ENCODE peak calls at places on chromosomes 16 and 17, in six cellular contexts. V is BE2C; C is A549; W is mesendoderm; B is CD4-positive, alpha-beta memory T cell; I is MM.1S. D is an unnamed sample.

GRCh38 chr17:60392845-60393702 is 1.1 kb upstream of the USP32 start:
- DNase-seq in V (peak; percentile 47), C (peak; percentile 35), W (peak; percentile 33), B (peak; percentile 7), I (peak; percentile 45), D (peak; percentile 44)

GRCh38 chr16:53207810-53208752 is 153.3 kb downstream of the CHD9 start:
- DNase-seq in V (peak; percentile 67), C (peak; percentile 84), W (peak; percentile 96), B (peak; percentile 5), I (no peak), D (peak; percentile 78)

GRCh38 chr17:46046957-46047356 is 47.9 kb downstream of the STH start:
- DNase-seq in V (no peak), C (no peak), W (no peak), B (no peak), I (no peak), D (no peak)

GRCh38 chr16:4288148-4288921 is 15.5 kb upstream of the TFAP4 start:
- DNase-seq in V (peak; percentile 84), C (peak; percentile 86), W (peak; percentile 79), B (peak; percentile 76), I (peak; percentile 72), D (peak; percentile 89)

GRCh38 chr17:82277851-82278250 is 4.4 kb upstream of the CSNK1D start:
- DNase-seq in V (no peak), C (no peak), W (no peak), B (no peak), I (no peak), D (no peak)

GRCh38 chr17:59353106-59353854 is 21.8 kb downstream of the YPEL2 start:
- DNase-seq in V (no peak), C (no peak), W (no peak), B (no peak), I (no peak), D (no peak)

GRCh38 chr17:50947844-50948514 is 81.8 kb upstream of the TOB1 start:
- DNase-seq in V (peak; percentile 81), C (no peak), W (no peak), B (no peak), I (no peak), D (no peak)

GRCh38 chr17:71110326-71110725 is 941.0 kb downstream of the KCNJ2 start:
- DNase-seq in V (no peak), C (no peak), W (no peak), B (no peak), I (no peak), D (no peak)

GRCh38 chr17:55225237-55225636 is 39.5 kb upstream of the HLF start:
- DNase-seq in V (no peak), C (no peak), W (no peak), B (no peak), I (no peak), D (no peak)

GRCh38 chr17:699350-699749 is 15.3 kb downstream of the VPS53 start:
- DNase-seq in V (no peak), C (no peak), W (no peak), B (no peak), I (no peak), D (no peak)

GRCh38 chr17:80959330-80960036 is 32.2 kb upstream of the CHMP6 start:
- DNase-seq in V (peak; percentile 97), C (no peak), W (no peak), B (no peak), I (no peak), D (no peak)

GRCh38 chr17:15657868-15658775 is 26.0 kb downstream of the TRIM16 start:
- DNase-seq in V (no peak), C (no peak), W (no peak), B (no peak), I (no peak), D (no peak)

GRCh38 chr16:58471209-58471975 is 28.6 kb upstream of the NDRG4 start:
- DNase-seq in V (no peak), C (no peak), W (no peak), B (no peak), I (no peak), D (no peak)
- H3K4me1 ChIP-seq in V (no peaks in the 10 kb centered on the region), C (no peaks in the 10 kb centered on the region), W (peaks cover 5% of the 10 kb centered on the region), B (no peaks in the 10 kb centered on the region), I (no peaks in the 10 kb centered on the region), D (no peaks in the 10 kb centered on the region)

GRCh38 chr17:31310877-31311276 is 3.0 kb downstream of the EVI2B start:
- DNase-seq in V (no peak), C (no peak), W (no peak), B (peak; percentile 15), I (peak; percentile 84), D (no peak)
- H3K4me1 ChIP-seq in V (no peaks in the 10 kb centered on the region), C (peaks cover 17% of the 10 kb centered on the region), W (no peaks in the 10 kb centered on the region), B (peaks cover 61% of the 10 kb centered on the region), I (peaks cover 27% of the 10 kb centered on the region), D (peaks cover 6% of the 10 kb centered on the region)

DNA sequence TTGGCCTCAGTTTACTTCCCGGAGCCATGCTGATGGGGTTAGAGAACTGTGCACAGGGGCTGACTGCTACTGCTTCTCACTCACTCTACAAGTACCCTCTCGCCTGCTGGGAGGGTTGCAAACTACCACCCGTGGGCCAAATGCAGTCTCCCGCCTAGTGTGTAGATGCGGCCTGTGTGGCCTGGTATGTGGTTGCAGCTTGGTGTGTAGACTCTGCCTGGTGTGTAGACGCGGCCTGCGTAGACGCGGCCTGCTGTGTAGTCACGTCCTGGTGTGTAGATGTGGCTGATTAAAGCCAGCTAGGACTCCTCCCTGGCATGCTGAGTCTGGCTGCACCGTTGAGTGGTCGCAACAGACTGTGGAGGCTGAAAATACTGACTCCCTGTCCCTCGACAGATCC is 7.3 kb downstream of the CANT1 start:
- DNase-seq in V (no peak), C (no peak), W (no peak), B (no peak), I (no peak), D (no peak)
- H3K4me1 ChIP-seq in V (peaks cover 5% of the 10 kb centered on the region), C (peaks cover 13% of the 10 kb centered on the region), W (no peaks in the 10 kb centered on the region), B (peaks cover 24% of the 10 kb centered on the region), I (no peaks in the 10 kb centered on the region), D (no peaks in the 10 kb centered on the region)

GRCh38 chr16:14491831-14492529 is 138.1 kb downstream of the PARN start:
- DNase-seq in V (peak; percentile 30), C (no peak), W (no peak), B (no peak), I (no peak), D (no peak)

GRCh38 chr16:14493791-14494190 is 136.3 kb downstream of the PARN start:
- DNase-seq in V (no peak), C (no peak), W (no peak), B (no peak), I (no peak), D (no peak)

GRCh38 chr16:14490281-14490680 is 139.8 kb downstream of the PARN start:
- DNase-seq in V (no peak), C (no peak), W (no peak), B (no peak), I (no peak), D (no peak)

GRCh38 chr16:14494396-14494795 is 135.7 kb downstream of the PARN start:
- DNase-seq in V (no peak), C (no peak), W (no peak), B (no peak), I (no peak), D (no peak)

GRCh38 chr16:14492614-14493013 is 137.4 kb downstream of the PARN start:
- DNase-seq in V (no peak), C (no peak), W (no peak), B (no peak), I (no peak), D (no peak)
- H3K4me1 ChIP-seq in V (peaks cover 13% of the 10 kb centered on the region), C (peaks cover 80% of the 10 kb centered on the region), W (peaks cover 8% of the 10 kb centered on the region), B (peaks cover 22% of the 10 kb centered on the region), I (peaks cover 20% of the 10 kb centered on the region), D (peaks cover 19% of the 10 kb centered on the region)

GRCh38 chr17:2418572-2418971 is 17.7 kb upstream of the MNT start:
- DNase-seq in V (no peak), C (no peak), W (no peak), B (no peak), I (no peak), D (no peak)
- H3K4me1 ChIP-seq in V (no peaks in the 10 kb centered on the region), C (peaks cover 7% of the 10 kb centered on the region), W (no peaks in the 10 kb centered on the region), B (no peaks in the 10 kb centered on the region), I (no peaks in the 10 kb centered on the region), D (no peaks in the 10 kb centered on the region)

GRCh38 chr16:71247478-71247877 is 17.0 kb upstream of the HYDIN start:
- DNase-seq in V (no peak), C (no peak), W (no peak), B (no peak), I (no peak), D (no peak)
- H3K4me1 ChIP-seq in V (no peaks in the 10 kb centered on the region), C (no peaks in the 10 kb centered on the region), W (peaks cover 2% of the 10 kb centered on the region), B (no peaks in the 10 kb centered on the region), I (no peaks in the 10 kb centered on the region), D (no peaks in the 10 kb centered on the region)

DNA sequence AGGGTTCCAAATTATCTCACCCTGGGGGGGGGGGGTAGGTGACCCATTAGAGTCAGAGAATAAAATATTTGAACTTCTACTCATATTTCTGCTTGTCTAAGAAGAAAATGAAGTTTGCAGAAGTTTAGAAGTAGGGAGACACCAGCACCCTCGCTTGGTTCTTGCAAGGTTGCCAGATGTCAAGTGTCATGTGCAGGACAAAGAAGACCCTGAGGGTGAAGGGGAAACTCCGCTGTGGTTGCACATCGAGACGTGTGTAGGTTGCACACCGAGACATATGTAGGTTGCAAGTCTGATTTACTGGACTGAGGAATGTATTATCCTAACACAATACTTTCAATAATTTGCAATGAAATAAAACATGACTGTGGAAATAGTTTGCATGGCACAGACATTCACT is 42.4 kb upstream of the IRF8 start:
- DNase-seq in V (no peak), C (no peak), W (no peak), B (no peak), I (no peak), D (no peak)
- H3K4me1 ChIP-seq in V (no peaks in the 10 kb centered on the region), C (no peaks in the 10 kb centered on the region), W (no peaks in the 10 kb centered on the region), B (no peaks in the 10 kb centered on the region), I (no peaks in the 10 kb centered on the region), D (no peaks in the 10 kb centered on the region)

GRCh38 chr17:77317091-77317519 is 176.3 kb downstream of the SEC14L1 start:
- DNase-seq in V (no peak), C (no peak), W (no peak), B (no peak), I (no peak), D (no peak)
- H3K4me1 ChIP-seq in V (peaks cover 22% of the 10 kb centered on the region), C (peaks cover 62% of the 10 kb centered on the region), W (peaks cover 2% of the 10 kb centered on the region), B (peaks cover 20% of the 10 kb centered on the region), I (peaks cover 10% of the 10 kb centered on the region), D (peaks cover 35% of the 10 kb centered on the region)